ENCODE peak calls at places on chromosomes 16 and 17, in six cellular contexts. I is IMR-90, T is H1, J is neuronal stem cell, B is mesenchymal stem cell, D is mesendoderm. M is an unnamed sample.
A peak's percentile ranks its signal among the peaks of the same experiment; 100 is the strongest.

GRCh38 chr17:28038802-28039600 is 3.5 kb upstream of the NLK start:
- DNase-seq in I (peak; percentile 63), T (no peak), J (no peak), B (no peak), D (no peak), M (no peak)

GRCh38 chr17:72778161-72779151 is 314.0 kb downstream of the SLC39A11 start:
- DNase-seq in I (no peak), T (no peak), J (no peak), B (no peak), D (no peak), M (no peak)

GRCh38 chr16:369275-369865 is 968 bp downstream of the MRPL28 start:
- DNase-seq in I (no peak), T (peak; percentile 46), J (no peak), B (no peak), D (no peak), M (no peak)

GRCh38 chr16:48003226-48003907 is 152.4 kb downstream of the ABCC12 start:
- DNase-seq in I (no peak), T (peak; percentile 39), J (peak; percentile 45), B (no peak), D (peak; percentile 93), M (peak; percentile 39)

GRCh38 chr16:2779151-2779920 is 2.3 kb upstream of the ELOB start:
- DNase-seq in I (no peak), T (no peak), J (no peak), B (no peak), D (no peak), M (peak; percentile 33)

GRCh38 chr16:27232061-27232841 is 28.9 kb downstream of the KDM8 start:
- DNase-seq in I (no peak), T (no peak), J (no peak), B (no peak), D (no peak), M (no peak)

GRCh38 chr17:66347661-66348604 is 45.5 kb downstream of the PRKCA start:
- DNase-seq in I (peak; percentile 54), T (no peak), J (no peak), B (peak; percentile 54), D (no peak), M (no peak)

GRCh38 chr16:48608871-48609452 is 1.0 kb downstream of the N4BP1 start:
- DNase-seq in I (no peak), T (no peak), J (no peak), B (no peak), D (peak; percentile 61), M (no peak)

GRCh38 chr16:84541999-84542876 is 37.8 kb upstream of the MEAK7 start:
- DNase-seq in I (peak; percentile 41), T (no peak), J (no peak), B (no peak), D (no peak), M (no peak)

GRCh38 chr16:2950773-2951172 is 13.3 kb upstream of the KREMEN2 start:
- DNase-seq in I (no peak), T (no peak), J (no peak), B (no peak), D (no peak), M (no peak)

GRCh38 chr17:6303664-6304063 is 131.3 kb downstream of the AIPL1 start:
- DNase-seq in I (no peak), T (peak; percentile 73), J (peak; percentile 71), B (peak; percentile 32), D (peak; percentile 70), M (peak; percentile 70)

GRCh38 chr17:46764335-46764708 is 54.2 kb downstream of the WNT3 start:
- DNase-seq in I (no peak), T (no peak), J (no peak), B (no peak), D (no peak), M (no peak)

GRCh38 chr17:76104140-76104895 is 731 bp upstream of the EXOC7 start:
- DNase-seq in I (no peak), T (no peak), J (no peak), B (no peak), D (no peak), M (no peak)
- H3K27ac ChIP-seq in I (peak overlapping the region; percentile 84), T (peak overlapping the region; percentile 78), J (peak overlapping the region; percentile 68), B (peak overlapping the region; percentile 43), D (peak overlapping the region; percentile 21), M (peak overlapping the region; percentile 42)

DNA sequence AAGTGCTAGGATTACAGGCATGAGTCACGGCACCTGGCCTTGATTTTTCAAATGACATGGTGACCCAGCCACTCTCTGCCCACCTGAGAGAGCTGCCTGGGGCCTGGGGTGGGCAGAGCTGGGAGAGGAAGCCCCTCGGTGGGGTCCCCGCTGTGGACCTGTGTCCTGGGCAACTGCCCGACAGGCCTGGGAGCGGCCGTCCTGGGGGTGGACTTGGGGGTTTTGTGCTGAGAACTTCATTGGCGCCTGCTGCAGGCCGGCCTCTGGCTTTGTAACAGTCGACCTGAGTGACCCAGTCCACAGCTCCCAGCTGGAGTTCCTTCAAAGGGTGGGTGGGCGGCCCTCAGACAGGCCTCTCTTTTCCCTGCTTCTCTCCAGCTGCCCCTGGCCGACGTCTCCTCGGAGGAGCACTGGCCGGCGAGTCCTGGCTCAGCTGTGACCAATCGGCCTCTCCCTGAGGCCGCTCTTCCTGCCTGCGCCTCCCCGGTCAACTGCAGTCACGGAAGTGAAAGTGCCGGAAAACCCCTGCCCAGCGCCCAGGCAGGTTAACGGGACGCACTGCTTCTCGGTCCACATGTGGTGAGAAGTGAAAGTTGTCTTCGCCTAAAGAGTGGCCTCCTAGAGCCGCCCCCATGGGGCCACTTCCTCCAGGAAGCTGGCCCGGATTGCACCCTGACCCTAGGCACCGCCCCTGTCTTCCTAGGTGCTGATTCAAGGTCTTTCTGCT is 5.5 kb downstream of the CBFA2T3 start:
- DNase-seq in I (no peak), T (no peak), J (no peak), B (no peak), D (no peak), M (no peak)
- H3K4me1 ChIP-seq in I (no peaks in the 10 kb centered on the region), T (peaks cover 6% of the 10 kb centered on the region), J (peaks cover 14% of the 10 kb centered on the region), B (no peaks in the 10 kb centered on the region), D (no peaks in the 10 kb centered on the region), M (no peaks in the 10 kb centered on the region)

GRCh38 chr17:79789943-79790804 is 6.7 kb downstream of the CBX8 start:
- DNase-seq in I (no peak), T (no peak), J (no peak), B (no peak), D (peak; percentile 44), M (peak; percentile 81)

GRCh38 chr17:79788989-79789942 is 7.6 kb downstream of the CBX8 start:
- DNase-seq in I (no peak), T (peak; percentile 83), J (no peak), B (no peak), D (peak; percentile 88), M (peak; percentile 93)

GRCh38 chr17:79786930-79787643 is 9.1 kb downstream of the CBX2 start:
- DNase-seq in I (no peak), T (no peak), J (no peak), B (no peak), D (no peak), M (no peak)

GRCh38 chr17:79785900-79786810 is 8.2 kb downstream of the CBX2 start:
- DNase-seq in I (no peak), T (no peak), J (no peak), B (no peak), D (no peak), M (no peak)

DNA sequence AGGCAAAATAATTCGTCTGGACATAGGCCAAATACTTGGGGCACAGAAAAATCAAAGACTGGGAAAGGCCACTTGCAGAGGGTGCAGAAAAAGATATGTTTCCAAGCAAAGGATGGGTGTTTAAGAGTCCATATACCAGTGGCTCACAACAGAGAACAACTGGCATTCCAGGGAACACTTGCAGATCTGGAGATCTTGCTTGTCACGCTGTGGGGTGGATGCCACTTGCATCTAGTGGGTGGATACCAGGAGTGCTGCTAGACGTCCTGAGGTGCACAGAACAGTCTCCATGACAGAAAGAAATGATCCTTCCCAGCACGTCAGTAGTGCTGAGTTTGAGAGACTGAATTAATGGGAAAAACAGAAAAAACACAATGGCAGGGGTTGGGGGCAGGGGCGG is 8.4 kb downstream of the CBX8 start:
- DNase-seq in I (no peak), T (no peak), J (no peak), B (no peak), D (no peak), M (no peak)
- H2BK15ac ChIP-seq in I (no peak overlapping the region), T (no peak overlapping the region), J (no peak overlapping the region), B (no peak overlapping the region), D (no peak overlapping the region), M (no peak overlapping the region)

GRCh38 chr17:40810505-40810904 is 10.7 kb upstream of the KRT28 start:
- DNase-seq in I (peak; percentile 67), T (no peak), J (no peak), B (no peak), D (no peak), M (no peak)
- H3K27ac ChIP-seq in I (no peak overlapping the region), T (no peak overlapping the region), J (no peak overlapping the region), B (peak overlapping the region; percentile 52), D (no peak overlapping the region), M (no peak overlapping the region)

M was measured in H9.